ENCODE peak calls at places on chromosomes 12 and 14, in five cellular contexts. I, X, W, B and R are unnamed samples.

GRCh38 chr12:93039062-93039461 is 110.0 kb upstream of the EEA1 start:
- DNase-seq in W (no peak), X (peak), I (no peak), B (no peak), R (peak)

GRCh38 chr12:50598321-50598862 is 93.6 kb downstream of the DIP2B start:
- DNase-seq in I (no peak), X (peak), B (no peak), W (no peak), R (peak)

GRCh38 chr14:20679907-20680306 is 4.5 kb upstream of the RNASE4 start:
- DNase-seq in X (peak), I (no peak), W (peak), B (no peak), R (peak)

GRCh38 chr12:57779736-57780135 is 2.9 kb upstream of the TSFM start:
- DNase-seq in B (no peak), W (no peak), I (no peak), X (no peak), R (no peak)

GRCh38 chr12:2958432-2959193 is 584 bp upstream of the TEAD4 start:
- DNase-seq in W (peak), B (peak), X (peak), I (no peak), R (peak)

GRCh38 chr14:91817566-91818325 is 49.6 kb downstream of the TC2N start:
- DNase-seq in B (no peak), W (no peak), X (no peak), I (no peak), R (no peak)

GRCh38 chr12:98213556-98213955 is 301.8 kb upstream of the TMPO start:
- DNase-seq in I (no peak), B (no peak), X (no peak), W (no peak), R (no peak)

GRCh38 chr14:43413094-43413493 is 1094.0 kb downstream of the FSCB start:
- DNase-seq in B (no peak), W (no peak), I (no peak), X (no peak), R (no peak)

GRCh38 chr12:54967461-54967860 is 17.1 kb downstream of the TESPA1 start:
- DNase-seq in B (no peak), W (no peak), I (peak), X (peak), R (no peak)

GRCh38 chr12:79658221-79658620 is 32.5 kb downstream of the PAWR start:
- DNase-seq in X (no peak), I (no peak), W (no peak), B (no peak), R (peak)

GRCh38 chr12:46131729-46132128 is 137.1 kb downstream of the SLC38A1 start:
- DNase-seq in B (no peak), X (no peak), I (no peak), W (no peak), R (peak)

GRCh38 chr12:20420557-20420956 is 52.2 kb downstream of the PDE3A start:
- DNase-seq in W (no peak), I (no peak), X (peak), B (no peak), R (no peak)

GRCh38 chr14:68611611-68612010 is 181.3 kb downstream of the ZFP36L1 start:
- DNase-seq in B (no peak), I (no peak), W (no peak), X (no peak), R (no peak)

GRCh38 chr12:68815928-68816800 is 8.2 kb downstream of the MDM2 start:
- DNase-seq in W (no peak), B (no peak), I (no peak), X (no peak), R (no peak)

GRCh38 chr12:21547437-21547836 is 21.3 kb downstream of the SPX start:
- DNase-seq in I (no peak), B (no peak), X (no peak), W (no peak), R (no peak)

GRCh38 chr14:55749946-55750345 is 169.9 kb downstream of the KTN1 start:
- DNase-seq in I (no peak), B (no peak), X (no peak), W (no peak), R (no peak)

GRCh38 chr14:21913759-21914158 is 240.1 kb upstream of the OR4E1 start:
- DNase-seq in X (peak), I (peak), W (peak), B (no peak), R (peak)

GRCh38 chr12:90301734-90302133 is 593.1 kb upstream of the ATP2B1 start:
- DNase-seq in B (no peak), W (no peak), I (no peak), X (no peak), R (peak)

GRCh38 chr14:94548131-94548998 is 12.9 kb upstream of the SERPINA4 start:
- DNase-seq in X (peak), W (no peak), I (no peak), B (no peak), R (no peak)

GRCh38 chr14:92511472-92512247 is 1.9 kb upstream of the RIN3 start:
- DNase-seq in X (peak), I (peak), B (peak), W (peak), R (peak)

GRCh38 chr12:31217356-31218130 is 108.4 kb downstream of the SINHCAF start:
- DNase-seq in B (peak), W (peak), X (no peak), I (no peak), R (no peak)

GRCh38 chr14:86961106-86961716 is 1031.8 kb downstream of the GALC start:
- DNase-seq in B (no peak), W (no peak), X (no peak), I (no peak), R (peak)

GRCh38 chr14:89252887-89253532 is 164.0 kb downstream of the FOXN3 start:
- DNase-seq in I (no peak), W (no peak), B (no peak), X (peak), R (no peak)

GRCh38 chr12:48810817-48811453 is 7.4 kb upstream of the CACNB3 start:
- DNase-seq in W (no peak), I (no peak), X (peak), B (no peak), R (peak)

GRCh38 chr12:108570743-108571603 is 8.6 kb downstream of the ISCU start:
- DNase-seq in B (no peak), W (no peak), I (no peak), X (peak), R (peak)

GRCh38 chr12:50112456-50113218 is 601 bp downstream of the COX14 start:
- DNase-seq in X (no peak), W (no peak), B (no peak), I (no peak), R (no peak)

GRCh38 chr12:65279387-65280112 is 1.1 kb downstream of the MSRB3 start:
- DNase-seq in X (peak), I (no peak), W (no peak), B (no peak), R (peak)

GRCh38 chr12:25959069-25959961 is 833 bp downstream of the RASSF8 start:
- DNase-seq in B (peak), I (no peak), X (peak), W (peak), R (peak)

GRCh38 chr14:69527635-69528034 is 43.1 kb downstream of the PLEKHD1 start:
- DNase-seq in X (no peak), B (no peak), I (no peak), W (no peak), R (no peak)

GRCh38 chr12:125187780-125188741 is 122.8 kb downstream of the AACS start:
- DNase-seq in I (no peak), X (peak), B (no peak), W (no peak), R (no peak)
- H3K4me3 ChIP-seq in I (no peak), X (no peak), B (no peak), W (no peak), R (no peak)

GRCh38 chr12:1919284-1919683 is 832 bp upstream of the CACNA2D4 start:
- DNase-seq in B (no peak), W (no peak), I (no peak), X (peak), R (no peak)

GRCh38 chr12:1919763-1920162 is 1.3 kb upstream of the CACNA2D4 start:
- DNase-seq in I (no peak), B (no peak), W (no peak), X (no peak), R (no peak)

GRCh38 chr12:1917172-1918070 is 1.0 kb downstream of the CACNA2D4 start:
- DNase-seq in X (no peak), I (no peak), B (peak), W (no peak), R (no peak)

GRCh38 chr12:1918875-1919236 is 404 bp upstream of the CACNA2D4 start:
- DNase-seq in X (no peak), I (no peak), B (peak), W (no peak), R (no peak)

DNA sequence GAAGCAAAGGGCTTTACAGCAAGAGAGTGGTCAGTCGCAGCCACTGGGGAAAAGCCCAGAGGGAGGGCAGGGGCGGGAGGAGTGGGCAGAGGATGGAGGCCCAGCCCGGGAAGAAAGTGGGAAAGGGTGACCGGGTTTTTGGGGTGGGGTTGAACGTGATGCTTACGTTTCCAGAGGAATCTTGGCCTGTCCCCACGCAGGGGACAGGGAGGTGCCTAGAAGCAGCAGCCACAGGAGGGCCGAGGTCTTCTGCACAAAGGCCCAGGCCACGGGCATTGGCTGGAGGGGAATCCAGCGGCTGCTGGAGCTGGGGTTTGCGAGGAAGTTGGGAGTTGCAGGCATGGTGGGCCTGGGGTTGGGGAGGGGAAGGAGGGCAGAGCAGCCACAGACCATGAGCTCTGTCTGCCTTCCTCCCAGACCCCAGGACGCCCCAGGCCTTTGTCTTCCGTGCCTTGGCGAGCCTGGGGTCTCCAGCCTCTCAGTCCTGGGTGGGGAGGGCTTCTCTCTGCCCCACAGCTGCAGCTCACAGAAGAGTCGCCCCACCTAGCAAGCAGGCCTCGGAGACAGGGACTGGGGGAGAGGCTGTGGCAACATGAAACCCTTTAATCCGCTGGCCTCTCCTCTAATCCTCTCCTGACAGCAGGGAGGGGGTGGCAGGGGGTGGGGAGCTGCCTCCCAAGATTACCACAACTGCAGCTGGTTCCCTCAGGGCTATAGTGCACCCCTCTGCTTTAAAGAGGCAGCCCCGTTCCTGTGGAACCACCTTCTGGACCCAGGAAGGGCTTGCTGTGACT is at the start of gene CACNA2D4:
- DNase-seq in X (no peak), B (peak), I (no peak), W (no peak), R (no peak)
- H3K4me3 ChIP-seq in X (no peak), B (peak), I (no peak), W (no peak), R (no peak)

GRCh38 chr12:62261876-62262275 is 1.7 kb downstream of the USP15 start:
- DNase-seq in X (no peak), W (no peak), B (no peak), I (no peak), R (no peak)
- H3K4me3 ChIP-seq in X (no peak), W (peak), B (peak), I (peak), R (no peak)

GRCh38 chr12:117190210-117190781 is at the start of gene FBXO21:
- DNase-seq in W (peak), I (peak), B (peak), X (peak), R (peak)

GRCh38 chr12:117189725-117190209 is 503 bp downstream of the FBXO21 start:
- DNase-seq in I (peak), X (peak), B (peak), W (peak), R (peak)

GRCh38 chr12:117192057-117192456 is 1.8 kb upstream of the FBXO21 start:
- DNase-seq in X (peak), W (no peak), B (no peak), I (no peak), R (no peak)

GRCh38 chr12:117188961-117189724 is 1.1 kb downstream of the FBXO21 start:
- DNase-seq in I (no peak), X (peak), B (no peak), W (no peak), R (peak)

DNA sequence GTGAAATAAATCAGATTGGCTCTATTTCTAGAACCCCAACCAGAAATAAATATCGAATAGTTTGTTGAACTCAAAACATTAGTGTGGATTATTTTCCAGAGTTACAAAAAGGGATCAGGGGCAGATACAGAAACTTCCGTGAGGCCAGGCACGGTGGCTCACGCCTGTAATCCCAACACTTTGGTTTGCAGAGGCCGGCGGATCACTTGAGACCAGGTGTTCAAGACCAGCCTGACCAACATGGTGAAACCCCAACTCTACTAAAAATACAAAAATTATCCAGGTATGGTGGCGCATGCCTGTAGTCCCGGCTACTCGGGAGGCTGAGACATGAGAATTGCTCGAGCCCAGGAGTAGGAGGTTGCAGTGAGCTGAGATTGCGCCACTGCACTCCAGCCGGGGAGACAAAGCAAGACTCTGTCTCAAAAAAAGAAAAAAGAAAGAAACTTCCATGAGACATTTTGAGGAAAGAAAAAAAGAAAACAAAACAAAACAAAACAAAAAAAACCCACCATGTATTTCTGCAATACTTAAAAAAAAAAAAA is 2.1 kb downstream of the FBXO21 start:
- DNase-seq in I (no peak), W (no peak), B (no peak), X (no peak), R (no peak)
- H3K4me3 ChIP-seq in I (no peak), W (no peak), B (no peak), X (no peak), R (no peak)

GRCh38 chr12:307406-307805 is 44.8 kb upstream of the SLC6A13 start:
- DNase-seq in I (no peak), X (no peak), W (no peak), B (no peak), R (no peak)
- H3K4me3 ChIP-seq in I (no peak), X (no peak), W (no peak), B (no peak), R (no peak)

GRCh38 chr12:114400925-114401324 is 5.0 kb downstream of the TBX5 start:
- DNase-seq in I (no peak), B (peak), X (no peak), W (no peak), R (peak)

GRCh38 chr12:114403044-114403689 is 2.8 kb downstream of the TBX5 start:
- DNase-seq in X (no peak), W (no peak), B (no peak), I (no peak), R (peak)

GRCh38 chr12:114400395-114400794 is 5.5 kb downstream of the TBX5 start:
- DNase-seq in B (peak), I (no peak), X (no peak), W (no peak), R (no peak)

GRCh38 chr12:114399664-114400211 is 6.2 kb downstream of the TBX5 start:
- DNase-seq in X (no peak), B (peak), W (no peak), I (no peak), R (no peak)

GRCh38 chr12:114401346-114402320 is 4.3 kb downstream of the TBX5 start:
- DNase-seq in B (peak), W (no peak), I (no peak), X (no peak), R (no peak)
- H3K4me3 ChIP-seq in B (no peak), W (no peak), I (no peak), X (no peak), R (peak)

DNA sequence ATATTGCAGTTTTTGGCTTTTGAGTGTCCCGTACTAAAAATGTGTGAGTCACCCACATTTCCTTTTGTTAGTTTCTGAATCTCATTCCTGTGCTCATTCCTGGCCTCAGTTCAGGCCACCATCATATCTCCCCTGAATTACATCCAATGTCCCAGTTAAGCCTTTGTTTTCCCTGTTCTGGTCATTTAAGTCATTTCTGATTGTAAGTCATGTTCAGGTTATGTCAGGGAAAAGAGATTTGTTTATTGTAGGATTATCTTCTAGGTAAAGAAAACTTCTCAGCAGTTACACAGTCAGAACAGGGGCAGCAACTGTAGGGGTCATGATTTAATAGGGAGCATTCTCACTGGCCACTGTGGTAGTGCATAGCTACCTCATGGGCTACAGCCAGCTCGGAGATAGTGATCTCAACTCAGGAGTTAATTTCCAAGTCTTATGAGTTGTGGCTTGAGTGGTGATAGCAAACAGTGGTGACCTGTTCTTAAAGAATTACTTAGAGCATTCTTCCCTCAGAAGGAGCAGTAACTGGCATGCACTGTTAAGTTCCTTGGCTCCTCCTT is 6.7 kb downstream of the DDX47 start:
- DNase-seq in W (peak), B (no peak), I (no peak), X (peak), R (peak)
- H3K4me3 ChIP-seq in W (peak), B (no peak), I (no peak), X (no peak), R (no peak)

GRCh38 chr12:75390156-75390898 is 562 bp upstream of the GLIPR1L2 start:
- DNase-seq in B (no peak), X (no peak), W (no peak), I (no peak), R (no peak)

GRCh38 chr12:75390899-75391538 is at the start of gene GLIPR1L2:
- DNase-seq in I (peak), B (peak), X (peak), W (peak), R (peak)

GRCh38 chr12:75389061-75389460 is 1.8 kb upstream of the GLIPR1L2 start:
- DNase-seq in W (peak), X (peak), B (no peak), I (no peak), R (peak)

DNA sequence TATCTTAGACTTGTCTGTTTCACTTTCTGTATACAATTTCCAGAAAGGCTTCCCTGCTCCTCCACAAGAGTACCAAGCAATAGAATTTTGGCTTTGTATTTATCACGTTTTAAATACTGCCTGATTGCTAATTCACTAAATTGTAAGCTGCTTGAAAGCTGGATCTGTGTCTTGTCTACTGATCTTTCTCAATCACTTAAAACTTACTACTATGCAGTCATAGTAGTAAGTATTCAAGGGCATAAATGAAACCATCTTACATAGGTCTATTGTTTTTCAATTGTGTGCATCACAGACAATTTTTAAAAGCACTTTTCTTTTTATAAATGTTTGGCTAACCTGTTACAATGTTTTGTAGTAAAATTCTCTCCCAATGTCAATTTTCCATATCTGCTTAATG is 1.2 kb upstream of the GLIPR1L2 start:
- DNase-seq in I (no peak), B (no peak), W (no peak), X (no peak), R (peak)
- H3K4me3 ChIP-seq in I (no peak), B (peak), W (peak), X (no peak), R (peak)

DNA sequence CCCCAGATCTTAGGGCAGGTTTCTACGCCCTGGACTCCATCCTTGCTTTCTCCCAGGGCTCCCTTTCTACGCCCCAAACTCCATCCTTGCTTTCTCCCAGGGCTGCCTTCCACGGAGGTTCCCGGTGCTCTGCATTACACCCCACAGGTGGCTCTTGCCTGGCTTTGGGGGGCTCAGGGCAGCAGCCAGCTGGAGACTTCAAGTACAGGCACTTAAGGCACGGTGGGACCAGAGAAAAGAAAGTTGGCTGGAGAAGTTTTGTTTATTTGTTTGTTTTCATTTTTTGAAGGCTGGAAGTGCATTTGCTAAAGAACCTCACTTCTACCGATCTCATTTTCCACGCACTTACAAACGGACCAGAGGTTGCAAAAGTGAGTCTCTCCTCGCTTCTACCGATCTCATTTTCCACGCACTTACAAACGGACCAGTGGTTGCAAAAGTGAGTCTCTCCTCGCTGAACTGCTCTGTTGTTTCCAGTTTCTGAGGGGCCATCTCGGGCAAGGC is 103.8 kb upstream of the MED13L start:
- DNase-seq in I (no peak), W (no peak), X (no peak), B (no peak), R (no peak)
- H3K4me3 ChIP-seq in I (no peak), W (no peak), X (peak), B (no peak), R (peak)